ENCODE peak calls at places on chromosomes 1 and 21, in seven cellular contexts. B is right lobe of liver, A is stomach, M is body of pancreas, T is spleen, F is suprapubic skin, X is endothelial cell of umbilical vein. V is an unnamed sample.
A peak's percentile ranks its signal among the peaks of the same experiment; 100 is the strongest.

GRCh38 chr1:78779831-78780230 is 130.2 kb downstream of the IFI44 start:
- DNase-seq in B (no peak), A (no peak), M (no peak), T (no peak), F (no peak), X (peak; percentile 37), V (no peak)

GRCh38 chr1:167842872-167843271 is 71.1 kb downstream of the ADCY10 start:
- DNase-seq in B (no peak), A (no peak), M (no peak), T (no peak), F (no peak), X (no peak), V (no peak)

GRCh38 chr1:87200875-87201638 is 127.6 kb upstream of the LMO4 start:
- DNase-seq in B (no peak), A (no peak), M (no peak), T (no peak), F (no peak), X (no peak), V (no peak)

GRCh38 chr1:53135735-53136114 is 6.7 kb downstream of the SLC1A7 start:
- DNase-seq in B (peak; percentile 15), A (peak; percentile 3), M (no peak), T (peak; percentile 27), F (peak; percentile 77), X (no peak), V (peak; percentile 50)

GRCh38 chr21:20265704-20266368 is 732.4 kb upstream of the NCAM2 start:
- DNase-seq in B (no peak), A (no peak), M (no peak), T (no peak), F (no peak), X (no peak), V (no peak)

GRCh38 chr1:207454046-207454964 is at the start of gene CR2:
- DNase-seq in B (peak; percentile 67), A (peak; percentile 58), M (peak; percentile 62), T (peak; percentile 94), F (no peak), X (no peak), V (peak; percentile 71)

GRCh38 chr1:85495556-85495955 is 30.6 kb upstream of the DDAH1 start:
- DNase-seq in B (no peak), A (peak; percentile 40), M (peak; percentile 40), T (no peak), F (no peak), X (no peak), V (peak; percentile 12)

GRCh38 chr1:93275634-93276295 is 69.9 kb upstream of the DR1 start:
- DNase-seq in B (no peak), A (no peak), M (no peak), T (no peak), F (no peak), X (no peak), V (no peak)

GRCh38 chr1:219757890-219758289 is 145.0 kb upstream of the ZC3H11B start:
- DNase-seq in B (no peak), A (no peak), M (no peak), T (no peak), F (no peak), X (no peak), V (no peak)

GRCh38 chr1:222171005-222171404 is 376.9 kb downstream of the HHIPL2 start:
- DNase-seq in B (no peak), A (no peak), M (peak; percentile 14), T (no peak), F (no peak), X (no peak), V (no peak)

GRCh38 chr1:198290089-198290683 is 133.4 kb downstream of the NEK7 start:
- DNase-seq in B (no peak), A (no peak), M (no peak), T (no peak), F (no peak), X (no peak), V (no peak)

GRCh38 chr1:109396513-109396839 is 1.2 kb downstream of the SORT1 start:
- DNase-seq in B (no peak), A (no peak), M (no peak), T (no peak), F (no peak), X (no peak), V (no peak)

GRCh38 chr1:44485229-44485932 is 80.3 kb downstream of the RNF220 start:
- DNase-seq in B (no peak), A (no peak), M (no peak), T (no peak), F (no peak), X (peak; percentile 90), V (no peak)

GRCh38 chr1:147648933-147649332 is 21.4 kb downstream of the ACP6 start:
- DNase-seq in B (no peak), A (no peak), M (no peak), T (no peak), F (no peak), X (no peak), V (no peak)

GRCh38 chr1:10054465-10054864 is 21.7 kb downstream of the UBE4B start:
- DNase-seq in B (no peak), A (no peak), M (no peak), T (no peak), F (no peak), X (no peak), V (no peak)

GRCh38 chr1:10051656-10052055 is 18.9 kb downstream of the UBE4B start:
- DNase-seq in B (no peak), A (no peak), M (no peak), T (no peak), F (no peak), X (no peak), V (no peak)

GRCh38 chr1:10048601-10049000 is 15.8 kb downstream of the UBE4B start:
- DNase-seq in B (no peak), A (no peak), M (no peak), T (no peak), F (no peak), X (no peak), V (no peak)

GRCh38 chr1:10050611-10051010 is 17.9 kb downstream of the UBE4B start:
- DNase-seq in B (no peak), A (no peak), M (peak; percentile 30), T (no peak), F (no peak), X (no peak), V (no peak)

DNA sequence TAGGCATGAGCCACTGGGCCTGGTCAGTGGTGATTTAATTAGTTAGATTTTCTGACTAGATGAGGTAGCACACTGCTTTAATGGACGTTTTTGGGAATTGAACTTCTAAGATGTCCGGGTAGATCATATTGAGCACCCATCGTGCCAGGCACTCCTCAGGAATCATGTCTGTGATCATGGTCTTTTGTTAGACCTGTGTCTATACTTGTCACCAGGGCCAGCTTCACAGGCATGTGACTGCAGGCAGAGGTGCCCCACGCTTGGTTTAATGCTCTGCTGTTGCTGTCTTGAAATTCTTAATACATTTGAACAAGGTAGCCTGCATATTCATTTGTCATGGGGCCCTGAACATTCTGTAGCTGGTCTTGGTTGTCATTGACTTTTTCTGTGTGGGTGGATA is 19.6 kb downstream of the UBE4B start:
- DNase-seq in B (no peak), A (no peak), M (no peak), T (no peak), F (no peak), X (no peak), V (no peak)
- TF ChIP-seq POLR2A in B (no peak), A (no peak), M (no peak), T (no peak), F (no peak), X (no peak), V (no peak)

GRCh38 chr1:201676651-201677050 is 137.7 kb downstream of the NAV1 start:
- DNase-seq in B (no peak), A (no peak), M (no peak), T (no peak), F (no peak), X (no peak), V (no peak)
- H3K4me1 ChIP-seq in B (no peaks in the 10 kb centered on the region), A (peaks cover 26% of the 10 kb centered on the region), M (peaks cover 19% of the 10 kb centered on the region), T (no peaks in the 10 kb centered on the region), F (peaks cover 20% of the 10 kb centered on the region), X (peaks cover 16% of the 10 kb centered on the region), V (peaks cover 12% of the 10 kb centered on the region)

DNA sequence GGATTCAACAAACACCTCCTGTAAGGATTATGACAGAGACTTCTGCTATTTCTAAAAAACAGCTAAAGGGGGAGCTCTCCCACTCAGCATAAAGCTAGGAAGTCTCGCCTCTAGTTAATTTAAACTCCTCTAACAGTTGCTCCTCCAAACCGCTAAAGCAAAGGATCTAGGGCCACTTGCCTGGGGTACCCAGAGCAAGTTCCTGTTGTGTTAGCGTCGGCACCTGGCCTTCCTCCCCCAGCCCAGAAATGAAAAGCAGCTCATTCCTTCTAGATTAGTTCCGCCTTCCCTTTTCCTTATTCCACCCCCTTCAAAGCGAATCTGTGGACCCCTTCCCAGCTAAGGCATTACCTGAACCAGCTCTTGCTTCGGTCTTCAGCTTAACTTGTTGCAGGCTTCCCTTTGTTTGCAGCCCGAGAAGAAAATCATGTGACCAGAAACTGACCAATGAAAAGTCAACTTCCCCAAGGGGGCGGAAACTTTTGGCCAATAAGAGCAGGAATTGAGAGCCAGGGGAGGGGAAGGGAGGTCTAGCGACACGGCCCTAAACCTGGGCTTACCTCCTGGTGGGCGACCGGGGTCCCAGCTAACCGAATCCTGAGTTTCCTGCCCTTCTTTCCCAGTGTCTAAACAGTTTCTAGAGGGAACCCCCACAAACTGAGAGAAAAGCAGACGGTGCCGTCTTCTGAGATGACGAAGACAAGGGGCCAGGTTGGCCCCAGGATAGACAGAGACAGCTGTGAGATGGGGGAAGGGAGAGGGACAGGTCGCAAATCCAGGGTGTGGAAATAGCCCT is at the start of gene PBXIP1:
- DNase-seq in B (peak; percentile 59), A (peak; percentile 83), M (peak; percentile 82), T (peak; percentile 83), F (peak; percentile 87), X (peak; percentile 98), V (peak; percentile 86)
- TF ChIP-seq POLR2A in B (peak; percentile 15), A (peak; percentile 17), M (no peak), T (no peak), F (peak; percentile 28), X (no peak), V (peak; percentile 61)

GRCh38 chr1:41322101-41322661 is 39.1 kb upstream of the FOXO6 start:
- DNase-seq in B (no peak), A (no peak), M (no peak), T (no peak), F (no peak), X (no peak), V (no peak)

GRCh38 chr1:41321277-41321676 is 40.0 kb upstream of the FOXO6 start:
- DNase-seq in B (no peak), A (no peak), M (no peak), T (no peak), F (no peak), X (no peak), V (no peak)

GRCh38 chr1:41319803-41320711 is 41.2 kb upstream of the FOXO6 start:
- DNase-seq in B (no peak), A (no peak), M (peak; percentile 60), T (no peak), F (no peak), X (no peak), V (no peak)

GRCh38 chr1:41319106-41319755 is 42.0 kb upstream of the FOXO6 start:
- DNase-seq in B (no peak), A (no peak), M (peak; percentile 68), T (no peak), F (no peak), X (no peak), V (no peak)

DNA sequence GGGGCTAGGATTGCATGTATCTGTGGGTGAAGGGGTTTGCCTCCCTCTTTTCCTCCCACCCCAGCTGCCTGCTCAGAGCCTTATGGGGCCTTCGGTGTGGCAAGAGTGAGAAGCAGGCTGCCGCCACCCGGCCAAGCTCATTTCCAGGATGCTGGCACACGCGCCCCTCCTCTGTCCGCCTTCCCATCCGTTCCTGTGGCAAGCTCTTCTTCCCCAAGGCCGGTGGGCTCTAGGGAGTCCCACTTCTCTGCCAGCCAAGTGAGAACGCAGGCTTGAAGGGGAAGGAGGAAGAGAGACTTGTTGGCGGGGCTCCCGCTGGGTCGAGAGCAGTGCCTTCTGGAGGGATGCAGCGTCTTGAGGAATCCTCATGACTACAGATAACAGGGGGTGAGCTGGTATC is 40.4 kb upstream of the FOXO6 start:
- DNase-seq in B (no peak), A (no peak), M (no peak), T (no peak), F (no peak), X (no peak), V (no peak)
- H3K4me1 ChIP-seq in B (no peaks in the 10 kb centered on the region), A (peaks cover 9% of the 10 kb centered on the region), M (peaks cover 22% of the 10 kb centered on the region), T (no peaks in the 10 kb centered on the region), F (peaks cover 17% of the 10 kb centered on the region), X (no peaks in the 10 kb centered on the region), V (peaks cover 6% of the 10 kb centered on the region)